ENCODE peak calls at places on chromosomes 2 and 18, in nine cellular contexts. L, P, Z, K, A, B, M, T and J are unnamed samples.

GRCh38 chr18:23495723-23496440 is 7.4 kb upstream of the RMC1 start:
- ATAC-seq in T (no peak), P (peak), K (no peak), Z (no peak), A (no peak), M (peak), L (peak), B (no peak), J (no peak)

GRCh38 chr2:205358351-205358815 is 323.9 kb upstream of the NRP2 start:
- ATAC-seq in K (no peak), Z (peak), L (no peak), P (no peak), B (no peak), M (no peak), A (no peak), T (no peak), J (no peak)

GRCh38 chr2:197137826-197138480 is 172.6 kb downstream of the ANKRD44 start:
- ATAC-seq in T (peak), Z (no peak), M (no peak), P (no peak), A (peak), K (no peak), B (no peak), L (no peak), J (no peak)

GRCh38 chr2:133975676-133976428 is 278.0 kb upstream of the MGAT5 start:
- ATAC-seq in B (no peak), A (no peak), M (no peak), T (no peak), Z (no peak), L (no peak), P (no peak), K (no peak), J (no peak)

GRCh38 chr18:22975508-22975907 is 42.4 kb downstream of the RBBP8 start:
- ATAC-seq in T (no peak), Z (no peak), K (no peak), B (no peak), L (no peak), A (no peak), M (no peak), P (no peak), J (no peak)

GRCh38 chr18:26854292-26854881 is 11.1 kb downstream of the AQP4 start:
- ATAC-seq in Z (peak), B (no peak), M (peak), T (no peak), L (no peak), A (no peak), K (no peak), P (peak), J (no peak)

GRCh38 chr2:189683348-189683747 is 8.9 kb downstream of the ANKAR start:
- ATAC-seq in L (no peak), Z (no peak), A (no peak), B (no peak), P (no peak), T (no peak), K (no peak), M (no peak), J (no peak)

GRCh38 chr2:46146866-46147502 is 150.2 kb upstream of the EPAS1 start:
- ATAC-seq in K (no peak), B (no peak), P (no peak), Z (no peak), A (no peak), M (no peak), L (no peak), T (no peak), J (no peak)

GRCh38 chr2:191178806-191179514 is 28.2 kb upstream of the STAT4 start:
- ATAC-seq in M (peak), K (peak), B (peak), T (no peak), P (peak), L (peak), Z (no peak), A (no peak), J (peak)

GRCh38 chr2:208245746-208246145 is 9.1 kb downstream of the IDH1 start:
- ATAC-seq in A (no peak), B (no peak), M (no peak), T (no peak), P (no peak), Z (no peak), L (no peak), K (no peak), J (no peak)

DNA sequence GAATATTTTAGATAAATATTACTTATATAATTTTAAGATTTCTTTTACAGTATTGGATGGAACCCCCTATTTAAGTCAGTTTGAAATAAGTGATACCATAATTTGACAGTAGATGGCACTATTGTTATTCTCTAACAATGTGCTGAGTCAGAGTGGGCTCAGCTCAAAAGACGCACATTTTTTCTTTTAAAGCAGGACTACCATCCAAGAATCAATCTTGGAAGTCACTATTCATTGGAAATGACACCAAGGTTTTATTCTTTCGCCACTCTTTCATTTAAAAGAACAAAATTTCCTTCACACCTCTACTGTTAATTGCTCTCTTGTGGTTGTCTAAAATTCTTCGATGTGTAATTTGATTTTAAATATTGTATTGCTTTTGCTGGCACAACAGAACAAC is 32.6 kb upstream of the SPAG16 start:
- ATAC-seq in A (peak), M (peak), T (peak), L (peak), B (peak), Z (peak), K (peak), P (peak), J (no peak)
- TF ChIP-seq CTCF in A (peak), M (peak), T (peak), L (peak), B (peak), Z (peak), K (peak), P (peak), J (peak)

GRCh38 chr18:55609426-55609825 is 21.4 kb upstream of the TCF4 start:
- ATAC-seq in L (no peak), P (no peak), T (no peak), A (no peak), B (no peak), M (no peak), Z (no peak), K (no peak), J (no peak)

GRCh38 chr18:55603775-55604174 is 15.8 kb upstream of the TCF4 start:
- ATAC-seq in L (no peak), M (no peak), K (no peak), B (no peak), P (no peak), A (no peak), Z (no peak), T (no peak), J (no peak)

GRCh38 chr18:55605820-55606252 is 17.8 kb upstream of the TCF4 start:
- ATAC-seq in P (no peak), Z (no peak), K (no peak), T (no peak), B (no peak), A (no peak), L (no peak), M (no peak), J (no peak)

DNA sequence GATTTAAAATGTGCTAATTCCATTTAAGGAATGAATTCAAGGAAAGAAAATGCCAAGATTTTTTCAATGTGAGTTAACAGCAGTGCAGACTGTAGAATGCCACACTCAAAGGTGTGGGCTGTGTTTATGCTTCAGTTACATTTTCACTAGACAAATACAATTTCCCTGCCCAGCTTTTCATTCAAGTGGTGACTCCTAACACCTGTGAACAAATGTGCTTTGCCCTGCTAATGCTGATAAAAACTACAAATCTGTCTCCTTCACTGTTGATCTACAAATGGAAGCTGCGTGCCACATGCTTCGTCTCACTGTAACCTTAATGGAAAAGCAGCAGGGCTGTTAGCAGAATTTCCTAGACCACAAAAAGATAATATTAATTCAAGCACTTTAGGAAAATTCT is 19.8 kb upstream of the TCF4 start:
- ATAC-seq in A (no peak), M (no peak), B (no peak), L (no peak), K (peak), P (no peak), Z (no peak), T (no peak), J (no peak)
- TF ChIP-seq CTCF in A (no peak), M (no peak), B (no peak), L (no peak), K (no peak), P (no peak), Z (no peak), T (no peak), J (no peak)

GRCh38 chr2:224572338-224572737 is 12.8 kb downstream of the CUL3 start:
- ATAC-seq in K (peak), B (peak), M (no peak), Z (peak), T (no peak), P (no peak), A (no peak), L (no peak), J (no peak)
- TF ChIP-seq CTCF in K (no peak), B (no peak), M (no peak), Z (no peak), T (no peak), P (no peak), A (no peak), L (no peak), J (no peak)

DNA sequence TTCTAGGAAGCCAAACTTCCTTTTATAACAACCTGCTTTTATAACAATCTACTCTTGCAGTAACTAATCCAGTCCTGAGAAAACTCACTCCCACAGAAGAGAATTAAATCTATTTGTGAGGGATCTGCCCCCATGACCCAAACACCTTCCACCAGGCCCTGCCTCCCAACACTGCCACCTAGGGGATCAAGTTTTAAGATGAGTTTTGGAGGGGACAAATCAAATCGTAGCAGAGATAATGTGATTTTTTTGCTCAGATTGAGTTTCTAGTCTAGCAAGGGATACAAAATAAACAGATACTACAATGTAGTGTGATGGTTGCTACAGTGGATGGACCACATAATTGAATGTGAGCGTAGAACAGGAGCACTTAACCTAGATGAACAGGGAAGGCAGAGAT is 52.2 kb downstream of the NCOA1 start:
- ATAC-seq in T (peak), K (no peak), M (no peak), P (no peak), L (no peak), Z (peak), A (no peak), B (no peak), J (no peak)
- TF ChIP-seq CTCF in T (peak), K (no peak), M (no peak), P (peak), L (peak), Z (peak), A (no peak), B (peak), J (no peak)

DNA sequence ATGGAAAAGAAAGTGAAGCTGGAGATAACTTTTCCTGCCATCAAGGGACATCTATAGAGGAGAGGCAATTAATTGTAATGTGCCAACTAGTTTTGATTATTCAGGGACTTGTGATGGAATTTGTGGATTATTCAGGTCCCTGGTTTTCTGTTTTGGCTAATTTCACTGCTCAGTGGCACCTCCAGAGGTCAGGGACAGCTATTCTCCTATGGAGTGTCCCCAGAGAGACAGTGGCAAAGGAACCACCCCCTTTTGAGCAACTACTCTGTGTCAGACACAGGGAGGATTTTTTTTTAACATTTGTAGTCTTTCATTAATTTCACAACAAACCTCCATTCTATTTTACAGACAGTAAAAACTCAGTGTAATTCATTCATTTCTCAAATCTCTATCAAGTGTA is 206.0 kb upstream of the SPRED2 start:
- ATAC-seq in A (no peak), K (no peak), Z (peak), B (no peak), T (no peak), M (no peak), P (no peak), L (no peak), J (no peak)
- TF ChIP-seq CTCF in A (no peak), K (no peak), Z (peak), B (no peak), T (no peak), M (no peak), P (no peak), L (no peak), J (no peak)

DNA sequence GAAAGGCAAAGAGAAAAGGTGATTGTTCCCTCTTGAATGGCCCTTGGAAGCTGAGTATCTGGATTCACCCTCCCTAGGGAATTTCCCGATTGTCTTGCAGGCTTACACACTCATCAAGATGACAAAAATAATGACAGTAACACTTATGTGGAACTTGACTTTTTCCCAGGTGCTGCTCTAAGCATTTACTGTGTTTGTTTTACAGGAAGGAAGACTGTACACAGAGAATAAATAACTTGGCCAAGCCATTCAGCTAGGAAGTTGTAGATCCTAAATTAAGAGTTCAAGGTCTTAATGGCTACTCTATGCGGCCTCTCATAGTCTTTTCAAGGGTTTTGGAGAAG is 536 bp upstream of the DPP4 start:
- ATAC-seq in A (no peak), K (no peak), P (peak), M (no peak), T (no peak), B (no peak), Z (peak), L (peak), J (no peak)
- TF ChIP-seq CTCF in A (no peak), K (no peak), P (no peak), M (no peak), T (no peak), B (no peak), Z (no peak), L (no peak), J (no peak)

DNA sequence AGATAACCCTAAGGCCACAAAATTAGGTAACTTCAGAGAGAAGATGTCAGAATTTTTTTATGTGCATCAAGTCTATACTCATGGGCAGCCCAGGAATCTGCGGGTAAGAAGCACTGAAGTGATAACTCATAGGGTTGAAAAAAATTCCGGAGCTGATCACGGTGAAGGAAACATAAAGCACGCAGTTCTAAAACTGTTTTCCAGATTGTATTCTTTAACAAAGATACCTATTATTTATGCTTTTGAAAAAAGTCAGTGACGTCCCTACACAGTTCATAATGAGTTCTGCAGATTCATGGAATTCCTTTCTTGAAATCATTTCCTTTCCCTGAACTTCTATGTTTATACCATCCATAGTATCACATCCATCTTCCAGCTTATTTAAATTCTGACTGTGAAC is 263.4 kb downstream of the AFF3 start:
- ATAC-seq in T (no peak), B (no peak), K (no peak), A (no peak), P (no peak), L (peak), Z (no peak), M (no peak), J (no peak)
- TF ChIP-seq CTCF in T (no peak), B (no peak), K (no peak), A (no peak), P (no peak), L (no peak), Z (no peak), M (no peak), J (no peak)

GRCh38 chr2:171956135-171956830 is 34.0 kb downstream of the HAT1 start:
- ATAC-seq in T (no peak), P (peak), B (no peak), M (peak), Z (no peak), L (peak), K (peak), A (no peak), J (peak)

GRCh38 chr2:171960570-171960969 is 38.3 kb downstream of the HAT1 start:
- ATAC-seq in B (peak), P (no peak), T (no peak), Z (no peak), L (peak), A (no peak), M (no peak), K (no peak), J (no peak)

GRCh38 chr2:171958475-171958874 is 36.2 kb downstream of the HAT1 start:
- ATAC-seq in A (no peak), P (no peak), L (peak), B (peak), Z (no peak), M (peak), T (no peak), K (no peak), J (peak)

GRCh38 chr2:171959998-171960397 is 37.7 kb downstream of the HAT1 start:
- ATAC-seq in Z (no peak), B (peak), A (no peak), M (no peak), T (no peak), K (no peak), L (peak), P (no peak), J (peak)

GRCh38 chr2:171957061-171957460 is 34.8 kb downstream of the HAT1 start:
- ATAC-seq in Z (no peak), P (peak), L (no peak), A (no peak), T (peak), M (no peak), K (no peak), B (no peak), J (no peak)
- TF ChIP-seq CTCF in Z (peak), P (no peak), L (no peak), A (no peak), T (no peak), M (no peak), K (no peak), B (no peak), J (no peak)